ENCODE peak calls at places on chromosomes 13 and 19, in five cellular contexts. One of them, this sample, is unnamed.
A peak's percentile ranks its signal among the peaks of the same experiment; 100 is the strongest.

GRCh38 chr19:31418055-31418454 is 68.8 kb upstream of the TSHZ3 start:
- DNase-seq in sigmoid colon: no peak
- DNase-seq in H9: peak; percentile 86
- DNase-seq in H1: peak; percentile 57
- DNase-seq in heart left ventricle: no peak
- DNase-seq in this sample: no peak

GRCh38 chr13:44317752-44318550 is 55.7 kb upstream of the SERP2 start:
- DNase-seq in sigmoid colon: no peak
- DNase-seq in H9: no peak
- DNase-seq in H1: no peak
- DNase-seq in heart left ventricle: no peak
- DNase-seq in this sample: no peak

GRCh38 chr13:111480976-111481375 is 160.5 kb downstream of the TEX29 start:
- DNase-seq in sigmoid colon: no peak
- DNase-seq in H9: no peak
- DNase-seq in H1: no peak
- DNase-seq in heart left ventricle: no peak
- DNase-seq in this sample: no peak

GRCh38 chr13:66461021-66461420 is 769.1 kb downstream of the PCDH9 start:
- DNase-seq in sigmoid colon: no peak
- DNase-seq in H9: no peak
- DNase-seq in H1: no peak
- DNase-seq in heart left ventricle: no peak
- DNase-seq in this sample: no peak

GRCh38 chr19:4018140-4018613 is 10.6 kb downstream of the PIAS4 start:
- DNase-seq in sigmoid colon: no peak
- DNase-seq in H9: no peak
- DNase-seq in H1: no peak
- DNase-seq in heart left ventricle: no peak
- DNase-seq in this sample: no peak

GRCh38 chr19:45177817-45178261 is at the start of gene TRAPPC6A:
- DNase-seq in sigmoid colon: no peak
- DNase-seq in H9: no peak
- DNase-seq in H1: no peak
- DNase-seq in heart left ventricle: no peak
- DNase-seq in this sample: no peak

GRCh38 chr13:73481877-73482445 is 423.2 kb downstream of the KLF5 start:
- DNase-seq in sigmoid colon: no peak
- DNase-seq in H9: no peak
- DNase-seq in H1: no peak
- DNase-seq in heart left ventricle: no peak
- DNase-seq in this sample: no peak

GRCh38 chr13:111153977-111154332 is 38.8 kb downstream of the ARHGEF7 start:
- DNase-seq in sigmoid colon: peak; percentile 75
- DNase-seq in H9: no peak
- DNase-seq in H1: no peak
- DNase-seq in heart left ventricle: no peak
- DNase-seq in this sample: peak; percentile 67

GRCh38 chr13:37303610-37304009 is 198.1 kb upstream of the CSNK1A1L start:
- DNase-seq in sigmoid colon: no peak
- DNase-seq in H9: no peak
- DNase-seq in H1: no peak
- DNase-seq in heart left ventricle: no peak
- DNase-seq in this sample: no peak

GRCh38 chr13:43730642-43731041 is 56.1 kb downstream of the ENOX1 start:
- DNase-seq in sigmoid colon: peak; percentile 84
- DNase-seq in H9: no peak
- DNase-seq in H1: no peak
- DNase-seq in heart left ventricle: peak; percentile 39
- DNase-seq in this sample: no peak

GRCh38 chr13:87953381-87953780 is 282.2 kb downstream of the SLITRK5 start:
- DNase-seq in sigmoid colon: no peak
- DNase-seq in H9: no peak
- DNase-seq in H1: no peak
- DNase-seq in heart left ventricle: no peak
- DNase-seq in this sample: no peak

GRCh38 chr13:36131931-36132297 is 732 bp upstream of the DCLK1 start:
- DNase-seq in sigmoid colon: peak; percentile 85
- DNase-seq in H9: no peak
- DNase-seq in H1: no peak
- DNase-seq in heart left ventricle: peak; percentile 84
- DNase-seq in this sample: no peak

GRCh38 chr13:27770809-27771208 is 21.5 kb upstream of the GSX1 start:
- DNase-seq in sigmoid colon: no peak
- DNase-seq in H9: peak; percentile 61
- DNase-seq in H1: no peak
- DNase-seq in heart left ventricle: no peak
- DNase-seq in this sample: peak; percentile 73

GRCh38 chr19:39030854-39031367 is 1.4 kb downstream of the FBXO27 start:
- DNase-seq in sigmoid colon: no peak
- DNase-seq in H9: no peak
- DNase-seq in H1: no peak
- DNase-seq in heart left ventricle: no peak
- DNase-seq in this sample: no peak

DNA sequence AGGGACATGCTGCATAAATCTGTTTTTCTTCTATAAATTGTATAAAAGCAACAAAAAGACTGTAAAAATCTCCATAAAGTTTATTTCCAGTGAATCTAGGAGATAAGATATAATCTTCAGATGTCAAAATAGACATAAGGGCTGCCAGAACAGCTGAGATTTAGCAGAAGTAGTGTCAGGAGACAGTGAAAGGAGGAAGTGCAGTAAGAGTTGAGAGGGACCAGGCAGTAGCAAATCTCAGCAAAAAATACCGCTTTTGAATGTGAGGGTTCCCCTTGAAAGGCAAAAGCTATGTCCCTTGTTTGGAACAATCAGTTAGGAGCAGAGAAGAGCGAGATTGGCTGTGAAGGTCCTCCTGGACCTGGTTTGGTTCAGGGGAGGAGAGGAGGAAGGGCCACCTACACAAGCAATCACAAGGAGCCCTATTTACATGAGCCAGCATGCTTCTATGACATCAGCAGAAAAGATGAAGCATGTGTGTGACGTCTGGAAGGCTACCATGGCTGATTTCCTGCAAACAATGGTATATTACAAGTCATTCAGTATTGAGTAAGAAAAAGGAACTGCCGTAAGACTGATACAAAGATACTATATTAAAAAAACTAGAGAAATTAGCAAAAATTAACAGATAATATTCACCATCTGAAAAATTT is 98.9 kb upstream of the SIAH3 start:
- DNase-seq in sigmoid colon: no peak
- DNase-seq in H9: no peak
- DNase-seq in H1: no peak
- DNase-seq in heart left ventricle: no peak
- DNase-seq in this sample: no peak
- H3K27ac ChIP-seq in sigmoid colon: no peak overlapping the region
- H3K27ac ChIP-seq in H9: no peak overlapping the region
- H3K27ac ChIP-seq in H1: no peak overlapping the region
- H3K27ac ChIP-seq in heart left ventricle: no peak overlapping the region
- H3K27ac ChIP-seq in this sample: no peak overlapping the region

GRCh38 chr13:106623799-106624198 is 55.9 kb upstream of the ARGLU1 start:
- DNase-seq in sigmoid colon: no peak
- DNase-seq in H9: no peak
- DNase-seq in H1: no peak
- DNase-seq in heart left ventricle: no peak
- DNase-seq in this sample: no peak

GRCh38 chr13:106629068-106629712 is 61.3 kb upstream of the ARGLU1 start:
- DNase-seq in sigmoid colon: no peak
- DNase-seq in H9: no peak
- DNase-seq in H1: no peak
- DNase-seq in heart left ventricle: no peak
- DNase-seq in this sample: no peak

GRCh38 chr13:106621833-106622232 is 53.9 kb upstream of the ARGLU1 start:
- DNase-seq in sigmoid colon: no peak
- DNase-seq in H9: no peak
- DNase-seq in H1: no peak
- DNase-seq in heart left ventricle: no peak
- DNase-seq in this sample: no peak

GRCh38 chr13:106626473-106626872 is 58.5 kb upstream of the ARGLU1 start:
- DNase-seq in sigmoid colon: no peak
- DNase-seq in H9: no peak
- DNase-seq in H1: no peak
- DNase-seq in heart left ventricle: no peak
- DNase-seq in this sample: no peak

DNA sequence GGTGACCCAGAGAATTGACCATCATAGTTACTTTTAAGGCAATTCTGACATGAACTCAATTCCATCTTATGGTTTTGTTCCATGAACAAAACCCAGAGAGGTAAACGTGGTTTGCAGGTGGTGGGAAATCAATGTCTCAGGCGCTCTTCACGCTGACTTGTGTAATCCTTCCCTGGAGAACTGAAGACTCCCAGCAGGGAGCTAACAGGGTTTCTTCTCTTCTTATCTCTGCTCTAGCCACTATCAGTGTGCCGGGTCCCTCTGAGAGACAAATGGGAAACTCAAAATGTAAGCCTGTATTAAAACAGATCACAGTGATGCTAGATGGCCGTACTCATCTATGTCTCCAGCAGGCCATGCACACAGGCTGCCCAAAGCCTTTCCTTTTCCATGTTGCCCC is 57.6 kb upstream of the ARGLU1 start:
- DNase-seq in sigmoid colon: no peak
- DNase-seq in H9: no peak
- DNase-seq in H1: no peak
- DNase-seq in heart left ventricle: no peak
- DNase-seq in this sample: no peak
- H3K27me3 ChIP-seq in sigmoid colon: no peaks in the 10 kb centered on the region
- H3K27me3 ChIP-seq in H9: no peaks in the 10 kb centered on the region
- H3K27me3 ChIP-seq in H1: no peaks in the 10 kb centered on the region
- H3K27me3 ChIP-seq in heart left ventricle: no peaks in the 10 kb centered on the region
- H3K27me3 ChIP-seq in this sample: no peaks in the 10 kb centered on the region

GRCh38 chr19:1163934-1164683 is 10.0 kb downstream of the SBNO2 start:
- DNase-seq in sigmoid colon: no peak
- DNase-seq in H9: no peak
- DNase-seq in H1: no peak
- DNase-seq in heart left ventricle: peak; percentile 18
- DNase-seq in this sample: no peak
- H3K4me1 ChIP-seq in sigmoid colon: peaks cover 30% of the 10 kb centered on the region
- H3K4me1 ChIP-seq in H9: no peaks in the 10 kb centered on the region
- H3K4me1 ChIP-seq in H1: no peaks in the 10 kb centered on the region
- H3K4me1 ChIP-seq in heart left ventricle: no peaks in the 10 kb centered on the region
- H3K4me1 ChIP-seq in this sample: no peaks in the 10 kb centered on the region

GRCh38 chr19:13842294-13843103 is 34.4 kb upstream of the NANOS3 start:
- DNase-seq in sigmoid colon: peak; percentile 97
- DNase-seq in H9: peak; percentile 56
- DNase-seq in H1: no peak
- DNase-seq in heart left ventricle: peak; percentile 93
- DNase-seq in this sample: peak; percentile 51
- H3K27ac ChIP-seq in sigmoid colon: peak overlapping the region; percentile 100
- H3K27ac ChIP-seq in H9: no peak overlapping the region
- H3K27ac ChIP-seq in H1: no peak overlapping the region
- H3K27ac ChIP-seq in heart left ventricle: peak overlapping the region; percentile 99
- H3K27ac ChIP-seq in this sample: peak overlapping the region; percentile 80

DNA sequence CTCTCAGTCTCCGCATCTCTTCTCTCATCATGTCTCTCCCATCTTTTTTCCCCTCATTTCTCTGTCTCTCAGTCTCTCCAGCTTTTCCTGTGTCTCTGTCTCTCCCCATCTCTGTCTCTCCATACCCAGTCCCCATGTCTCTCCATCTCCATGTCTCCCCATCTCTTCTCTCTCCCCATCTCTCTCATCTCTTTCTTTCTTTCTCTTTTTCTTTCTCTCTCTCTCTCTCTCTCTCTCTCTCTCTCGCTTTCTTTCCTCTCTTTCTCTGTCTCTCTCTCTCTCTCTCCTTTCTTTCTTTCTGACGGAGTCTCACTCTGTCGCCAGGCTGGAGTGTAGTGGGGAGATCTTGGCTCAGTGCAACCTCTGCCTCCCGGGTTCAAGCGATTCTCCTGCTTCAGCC is 12.6 kb upstream of the NFIX start:
- DNase-seq in sigmoid colon: no peak
- DNase-seq in H9: no peak
- DNase-seq in H1: no peak
- DNase-seq in heart left ventricle: no peak
- DNase-seq in this sample: no peak
- H3K27me3 ChIP-seq in sigmoid colon: no peaks in the 10 kb centered on the region
- H3K27me3 ChIP-seq in H9: no peaks in the 10 kb centered on the region
- H3K27me3 ChIP-seq in H1: peaks cover 35% of the 10 kb centered on the region
- H3K27me3 ChIP-seq in heart left ventricle: no peaks in the 10 kb centered on the region
- H3K27me3 ChIP-seq in this sample: no peaks in the 10 kb centered on the region

This sample was measured in small intestine.